ENCODE peak calls at places on chromosomes 4 and X, in six cellular contexts. One of them, this sample, is unnamed.
A peak's percentile ranks its signal among the peaks of the same experiment; 100 is the strongest.

GRCh38 chr4:10045481-10045880 is 24.2 kb upstream of the SLC2A9 start:
- DNase-seq in epithelial cell of esophagus: peak; percentile 45
- DNase-seq in upper lobe of right lung: no peak
- DNase-seq in CD8-positive, alpha-beta T cell: no peak
- DNase-seq in stomach: no peak
- DNase-seq in prostate gland: no peak
- DNase-seq in this sample: no peak

GRCh38 chr4:27886075-27886474 is 1025.4 kb downstream of the STIM2 start:
- DNase-seq in epithelial cell of esophagus: peak; percentile 4
- DNase-seq in prostate gland: no peak
- DNase-seq in stomach: no peak
- DNase-seq in CD8-positive, alpha-beta T cell: no peak
- DNase-seq in upper lobe of right lung: no peak
- DNase-seq in this sample: no peak

GRCh38 chrX:46957299-46957698 is 45.1 kb downstream of the JADE3 start:
- DNase-seq in prostate gland: no peak
- DNase-seq in CD8-positive, alpha-beta T cell: no peak
- DNase-seq in upper lobe of right lung: no peak
- DNase-seq in epithelial cell of esophagus: no peak
- DNase-seq in stomach: no peak
- DNase-seq in this sample: no peak

GRCh38 chr4:61714387-61714890 is 514.3 kb downstream of the ADGRL3 start:
- DNase-seq in stomach: no peak
- DNase-seq in epithelial cell of esophagus: no peak
- DNase-seq in CD8-positive, alpha-beta T cell: no peak
- DNase-seq in upper lobe of right lung: no peak
- DNase-seq in prostate gland: no peak
- DNase-seq in this sample: no peak

GRCh38 chr4:107896651-107897050 is 34.7 kb upstream of the CYP2U1 start:
- DNase-seq in CD8-positive, alpha-beta T cell: no peak
- DNase-seq in prostate gland: no peak
- DNase-seq in upper lobe of right lung: no peak
- DNase-seq in epithelial cell of esophagus: no peak
- DNase-seq in stomach: no peak
- DNase-seq in this sample: no peak

GRCh38 chrX:136588060-136588459 is 56.0 kb downstream of the VGLL1 start:
- DNase-seq in stomach: no peak
- DNase-seq in epithelial cell of esophagus: peak; percentile 57
- DNase-seq in upper lobe of right lung: no peak
- DNase-seq in prostate gland: no peak
- DNase-seq in CD8-positive, alpha-beta T cell: no peak
- DNase-seq in this sample: no peak

GRCh38 chr4:86302242-86302641 is 57.6 kb downstream of the MAPK10 start:
- DNase-seq in upper lobe of right lung: no peak
- DNase-seq in stomach: no peak
- DNase-seq in CD8-positive, alpha-beta T cell: no peak
- DNase-seq in prostate gland: peak; percentile 62
- DNase-seq in epithelial cell of esophagus: peak; percentile 34
- DNase-seq in this sample: no peak

GRCh38 chr4:126977306-126977705 is 655.5 kb upstream of the INTU start:
- DNase-seq in upper lobe of right lung: no peak
- DNase-seq in prostate gland: no peak
- DNase-seq in epithelial cell of esophagus: no peak
- DNase-seq in stomach: no peak
- DNase-seq in CD8-positive, alpha-beta T cell: no peak
- DNase-seq in this sample: no peak

GRCh38 chrX:46759645-46759974 is 692 bp upstream of the SLC9A7 start:
- DNase-seq in CD8-positive, alpha-beta T cell: no peak
- DNase-seq in upper lobe of right lung: no peak
- DNase-seq in epithelial cell of esophagus: no peak
- DNase-seq in prostate gland: no peak
- DNase-seq in stomach: no peak
- DNase-seq in this sample: no peak

GRCh38 chr4:142095886-142096605 is 459.7 kb downstream of the IL15 start:
- DNase-seq in CD8-positive, alpha-beta T cell: no peak
- DNase-seq in prostate gland: peak; percentile 73
- DNase-seq in stomach: no peak
- DNase-seq in epithelial cell of esophagus: peak; percentile 95
- DNase-seq in upper lobe of right lung: no peak
- DNase-seq in this sample: no peak

GRCh38 chrX:115642895-115643530 is 82.0 kb downstream of the PLS3 start:
- DNase-seq in epithelial cell of esophagus: peak; percentile 39
- DNase-seq in stomach: peak; percentile 36
- DNase-seq in upper lobe of right lung: no peak
- DNase-seq in prostate gland: peak; percentile 14
- DNase-seq in CD8-positive, alpha-beta T cell: peak; percentile 39
- DNase-seq in this sample: no peak

GRCh38 chr4:26048962-26049361 is 134.9 kb downstream of the SMIM20 start:
- DNase-seq in prostate gland: no peak
- DNase-seq in upper lobe of right lung: no peak
- DNase-seq in CD8-positive, alpha-beta T cell: no peak
- DNase-seq in stomach: no peak
- DNase-seq in epithelial cell of esophagus: no peak
- DNase-seq in this sample: no peak

GRCh38 chr4:73902038-73902637 is 32.9 kb downstream of the CXCL1 start:
- DNase-seq in upper lobe of right lung: no peak
- DNase-seq in CD8-positive, alpha-beta T cell: no peak
- DNase-seq in epithelial cell of esophagus: peak; percentile 66
- DNase-seq in prostate gland: no peak
- DNase-seq in stomach: no peak
- DNase-seq in this sample: no peak

GRCh38 chr4:182883351-182883750 is 33.8 kb downstream of the DCTD start:
- DNase-seq in upper lobe of right lung: no peak
- DNase-seq in epithelial cell of esophagus: no peak
- DNase-seq in CD8-positive, alpha-beta T cell: no peak
- DNase-seq in prostate gland: no peak
- DNase-seq in stomach: no peak
- DNase-seq in this sample: no peak

GRCh38 chrX:68175569-68175968 is 257.7 kb downstream of the OPHN1 start:
- DNase-seq in epithelial cell of esophagus: peak; percentile 25
- DNase-seq in prostate gland: no peak
- DNase-seq in upper lobe of right lung: no peak
- DNase-seq in stomach: no peak
- DNase-seq in CD8-positive, alpha-beta T cell: no peak
- DNase-seq in this sample: no peak

GRCh38 chrX:40471965-40472648 is 108.7 kb upstream of the ATP6AP2 start:
- DNase-seq in CD8-positive, alpha-beta T cell: peak; percentile 6
- DNase-seq in upper lobe of right lung: peak; percentile 60
- DNase-seq in stomach: peak; percentile 38
- DNase-seq in epithelial cell of esophagus: peak; percentile 41
- DNase-seq in prostate gland: peak; percentile 71
- DNase-seq in this sample: peak; percentile 37

GRCh38 chrX:56563231-56564116 is at the start of gene UBQLN2:
- DNase-seq in prostate gland: peak; percentile 79
- DNase-seq in CD8-positive, alpha-beta T cell: peak; percentile 77
- DNase-seq in epithelial cell of esophagus: peak; percentile 73
- DNase-seq in stomach: peak; percentile 82
- DNase-seq in upper lobe of right lung: peak; percentile 91
- DNase-seq in this sample: peak; percentile 87

GRCh38 chr4:83503974-83504373 is 19.1 kb upstream of the ABRAXAS1 start:
- DNase-seq in upper lobe of right lung: no peak
- DNase-seq in CD8-positive, alpha-beta T cell: no peak
- DNase-seq in prostate gland: no peak
- DNase-seq in stomach: no peak
- DNase-seq in epithelial cell of esophagus: no peak
- DNase-seq in this sample: no peak

GRCh38 chr4:138577145-138577544 is 335.0 kb upstream of the SLC7A11 start:
- DNase-seq in CD8-positive, alpha-beta T cell: no peak
- DNase-seq in stomach: no peak
- DNase-seq in epithelial cell of esophagus: no peak
- DNase-seq in upper lobe of right lung: no peak
- DNase-seq in prostate gland: no peak
- DNase-seq in this sample: no peak

GRCh38 chr4:138579146-138579545 is 337.0 kb upstream of the SLC7A11 start:
- DNase-seq in stomach: no peak
- DNase-seq in CD8-positive, alpha-beta T cell: no peak
- DNase-seq in epithelial cell of esophagus: no peak
- DNase-seq in upper lobe of right lung: no peak
- DNase-seq in prostate gland: no peak
- DNase-seq in this sample: no peak

GRCh38 chr4:138573246-138573645 is 331.1 kb upstream of the SLC7A11 start:
- DNase-seq in stomach: no peak
- DNase-seq in CD8-positive, alpha-beta T cell: no peak
- DNase-seq in epithelial cell of esophagus: no peak
- DNase-seq in upper lobe of right lung: no peak
- DNase-seq in prostate gland: no peak
- DNase-seq in this sample: no peak

GRCh38 chr4:138572007-138572406 is 329.9 kb upstream of the SLC7A11 start:
- DNase-seq in upper lobe of right lung: no peak
- DNase-seq in CD8-positive, alpha-beta T cell: no peak
- DNase-seq in epithelial cell of esophagus: peak; percentile 19
- DNase-seq in prostate gland: no peak
- DNase-seq in stomach: no peak
- DNase-seq in this sample: no peak

DNA sequence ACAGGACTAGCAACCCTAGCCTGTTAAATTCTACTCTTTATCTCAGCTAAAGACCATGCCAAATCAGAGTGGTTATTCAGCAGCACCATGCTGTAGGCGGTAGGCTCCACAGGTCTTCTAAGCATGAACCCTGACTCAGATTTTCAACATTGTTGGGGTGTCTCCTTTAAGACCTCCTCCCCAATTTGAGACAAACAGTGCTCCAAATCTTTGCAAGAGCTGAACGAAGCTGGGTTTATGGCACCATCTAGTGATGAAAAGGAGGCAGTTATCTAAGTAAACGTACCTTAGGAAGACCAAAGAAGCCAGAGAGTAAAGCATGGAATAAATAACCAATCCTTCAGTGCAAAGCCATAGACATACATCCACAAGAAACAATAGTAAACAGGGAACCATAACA is 334.5 kb upstream of the SLC7A11 start:
- DNase-seq in stomach: no peak
- DNase-seq in prostate gland: no peak
- DNase-seq in CD8-positive, alpha-beta T cell: no peak
- DNase-seq in upper lobe of right lung: no peak
- DNase-seq in epithelial cell of esophagus: peak; percentile 65
- DNase-seq in this sample: no peak
- TF ChIP-seq CTCF in stomach: no peak
- TF ChIP-seq CTCF in prostate gland: no peak
- TF ChIP-seq CTCF in CD8-positive, alpha-beta T cell: no peak
- TF ChIP-seq CTCF in upper lobe of right lung: no peak
- TF ChIP-seq CTCF in epithelial cell of esophagus: peak; percentile 65
- TF ChIP-seq CTCF in this sample: no peak

DNA sequence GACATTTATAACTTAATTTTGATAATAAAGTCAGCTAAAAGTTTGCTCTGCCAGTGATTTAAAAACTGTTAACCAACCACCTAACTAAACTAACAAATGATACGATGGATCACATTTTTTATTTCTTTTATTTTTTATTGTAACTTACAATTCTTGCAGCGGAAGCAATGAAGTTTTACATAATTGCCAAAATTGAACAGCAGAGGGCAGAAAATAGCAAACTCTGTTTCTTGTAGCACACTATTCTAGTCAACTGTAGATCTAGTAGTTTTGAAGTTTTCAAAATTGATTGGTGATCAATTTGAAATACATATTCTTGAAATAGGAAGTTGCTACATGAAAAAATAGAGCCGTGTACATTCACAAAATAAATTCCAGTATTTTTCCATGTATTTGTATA is 2.8 kb upstream of the GRIA2 start:
- DNase-seq in stomach: no peak
- DNase-seq in CD8-positive, alpha-beta T cell: no peak
- DNase-seq in upper lobe of right lung: no peak
- DNase-seq in prostate gland: no peak
- DNase-seq in epithelial cell of esophagus: peak; percentile 44
- DNase-seq in this sample: no peak
- TF ChIP-seq CTCF in stomach: peak; percentile 53
- TF ChIP-seq CTCF in CD8-positive, alpha-beta T cell: no peak
- TF ChIP-seq CTCF in upper lobe of right lung: peak; percentile 38
- TF ChIP-seq CTCF in prostate gland: no peak
- TF ChIP-seq CTCF in epithelial cell of esophagus: peak; percentile 56
- TF ChIP-seq CTCF in this sample: peak; percentile 40

DNA sequence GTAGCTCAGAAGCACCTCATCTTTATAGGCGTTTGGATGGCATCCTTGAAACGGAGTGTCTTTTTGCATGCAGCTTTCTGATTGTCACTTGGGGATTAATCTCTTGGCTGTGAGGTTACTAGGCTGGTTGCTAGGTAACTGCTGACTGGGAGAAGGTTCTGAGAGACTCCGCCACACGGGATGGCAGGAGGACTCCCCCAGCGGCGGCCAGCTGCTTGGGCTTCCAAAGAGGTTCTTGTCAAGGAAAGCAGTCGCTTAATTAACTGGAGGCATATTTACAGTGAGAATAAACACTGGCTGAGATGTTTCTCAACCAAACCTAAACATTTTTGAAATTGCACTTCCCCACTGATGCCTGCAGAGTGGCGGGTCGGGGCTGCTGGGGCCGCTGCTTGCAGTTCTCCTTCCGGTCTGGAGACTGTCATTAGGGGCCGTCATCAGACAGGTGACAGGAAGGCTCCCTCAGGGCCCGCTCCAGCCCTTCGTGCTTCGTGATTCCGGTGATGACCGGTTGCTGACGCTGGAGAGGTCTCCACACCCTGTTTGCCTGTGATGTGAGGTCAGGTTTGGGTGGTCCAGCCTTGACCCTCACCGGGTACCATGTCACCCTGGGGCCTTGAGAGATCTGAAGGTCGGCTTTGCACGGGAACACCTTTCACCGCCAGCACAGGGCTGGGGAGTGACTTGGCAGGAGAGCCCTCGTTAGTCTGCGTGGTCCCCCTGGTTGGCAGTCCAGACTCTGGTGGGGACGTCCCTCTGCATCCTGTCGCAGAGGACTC is 9.1 kb downstream of the NSG1 start:
- DNase-seq in CD8-positive, alpha-beta T cell: no peak
- DNase-seq in upper lobe of right lung: no peak
- DNase-seq in prostate gland: no peak
- DNase-seq in stomach: no peak
- DNase-seq in epithelial cell of esophagus: no peak
- DNase-seq in this sample: peak; percentile 31
- TF ChIP-seq CTCF in CD8-positive, alpha-beta T cell: no peak
- TF ChIP-seq CTCF in upper lobe of right lung: no peak
- TF ChIP-seq CTCF in prostate gland: no peak
- TF ChIP-seq CTCF in stomach: no peak
- TF ChIP-seq CTCF in epithelial cell of esophagus: no peak
- TF ChIP-seq CTCF in this sample: no peak

DNA sequence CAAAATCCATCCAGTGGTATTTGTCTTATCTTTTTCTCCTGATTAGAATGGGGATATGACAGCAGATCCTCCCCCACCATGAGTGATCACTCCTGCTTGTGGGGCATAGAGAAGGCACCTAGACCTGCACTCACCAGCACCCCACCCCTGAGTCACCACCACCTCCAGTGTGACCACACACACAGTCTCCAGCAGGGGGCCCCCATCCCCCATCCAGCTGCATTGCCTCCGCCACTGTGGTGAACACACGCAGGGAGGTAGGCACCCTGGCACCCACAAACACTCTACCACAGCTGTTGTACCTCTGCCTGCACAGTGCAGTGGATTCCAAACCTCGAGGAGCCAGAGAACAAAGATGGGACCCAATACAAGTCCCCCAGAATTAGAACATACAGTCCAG is 9.0 kb upstream of the MAGEA8 start:
- DNase-seq in CD8-positive, alpha-beta T cell: peak; percentile 71
- DNase-seq in stomach: peak; percentile 56
- DNase-seq in epithelial cell of esophagus: peak; percentile 50
- DNase-seq in upper lobe of right lung: no peak
- DNase-seq in prostate gland: no peak
- DNase-seq in this sample: no peak
- TF ChIP-seq CTCF in CD8-positive, alpha-beta T cell: no peak
- TF ChIP-seq CTCF in stomach: no peak
- TF ChIP-seq CTCF in epithelial cell of esophagus: peak; percentile 31
- TF ChIP-seq CTCF in upper lobe of right lung: peak; percentile 26
- TF ChIP-seq CTCF in prostate gland: no peak
- TF ChIP-seq CTCF in this sample: peak; percentile 21

This sample was measured in lower lobe of right lung.